ENCODE peak calls at places on chromosomes 12 and 14, in nine cellular contexts. H is hepatocyte, K is choroid plexus epithelial cell, W is astrocyte of the spinal cord, U is GM23338, F is esophagus squamous epithelium, E is transverse colon, X is MCF 10A, S is BE2C. T is an unnamed sample.

GRCh38 chr12:13173537-13173936 is 23.0 kb upstream of the EMP1 start:
- DNase-seq in X (peak; percentile 80), K (peak; percentile 94), W (peak; percentile 95), E (peak; percentile 41), F (no peak), U (no peak), S (no peak), H (peak; percentile 80), T (peak; percentile 85)

GRCh38 chr14:77099425-77100167 is 1.5 kb downstream of the CIPC start:
- DNase-seq in H (peak; percentile 66), S (no peak), F (no peak), X (peak; percentile 80), U (no peak), E (no peak), W (peak; percentile 71), K (peak; percentile 88), T (no peak)

GRCh38 chr12:6273931-6274687 is 36.4 kb upstream of the PLEKHG6 start:
- DNase-seq in F (no peak), K (no peak), H (no peak), E (no peak), W (no peak), X (no peak), S (no peak), U (peak; percentile 48), T (no peak)

GRCh38 chr12:117090816-117091711 is 8.2 kb downstream of the TESC start:
- DNase-seq in W (no peak), U (no peak), F (no peak), X (no peak), S (no peak), K (no peak), E (no peak), H (no peak), T (no peak)

GRCh38 chr12:3542911-3543310 is 51.9 kb downstream of the PRMT8 start:
- DNase-seq in F (no peak), S (no peak), X (peak; percentile 40), H (peak; percentile 26), E (no peak), K (peak; percentile 86), U (no peak), W (no peak), T (no peak)

GRCh38 chr14:68546839-68547238 is 246.0 kb downstream of the ZFP36L1 start:
- DNase-seq in H (no peak), X (peak; percentile 89), U (no peak), S (no peak), F (no peak), E (no peak), W (peak; percentile 69), K (peak; percentile 87), T (no peak)

GRCh38 chr14:71321556-71322315 is 414.5 kb downstream of the PCNX1 start:
- DNase-seq in E (no peak), S (no peak), H (peak; percentile 59), U (peak; percentile 89), K (peak; percentile 74), W (peak; percentile 69), F (no peak), X (peak; percentile 93), T (no peak)

GRCh38 chr14:103141117-103141796 is 18.0 kb downstream of the TNFAIP2 start:
- DNase-seq in W (no peak), U (peak; percentile 97), X (peak; percentile 77), H (peak; percentile 46), F (no peak), S (no peak), K (peak; percentile 61), E (peak; percentile 63), T (no peak)

GRCh38 chr12:26941251-26941650 is 3.0 kb downstream of the FGFR1OP2 start:
- DNase-seq in H (no peak), E (no peak), S (no peak), U (no peak), X (no peak), F (no peak), K (peak; percentile 23), W (no peak), T (no peak)

GRCh38 chr14:46999661-47000060 is 348.1 kb upstream of the RPL10L start:
- DNase-seq in H (no peak), K (no peak), X (no peak), S (no peak), W (no peak), E (no peak), F (no peak), U (no peak), T (no peak)

GRCh38 chr14:100294963-100295330 is 11.3 kb downstream of the SLC25A29 start:
- DNase-seq in E (no peak), K (no peak), U (no peak), W (no peak), S (no peak), F (no peak), X (no peak), H (no peak), T (no peak)

GRCh38 chr14:23409475-23409874 is 1.4 kb upstream of the MYH6 start:
- DNase-seq in F (no peak), H (no peak), X (no peak), S (no peak), K (no peak), U (no peak), E (no peak), W (no peak), T (no peak)

GRCh38 chr12:82174936-82175335 is 183.3 kb downstream of the CCDC59 start:
- DNase-seq in W (no peak), F (no peak), X (no peak), U (peak; percentile 14), K (no peak), E (no peak), S (no peak), H (no peak), T (no peak)

GRCh38 chr12:52305921-52306705 is 14.8 kb upstream of the KRT81 start:
- DNase-seq in H (no peak), U (peak; percentile 26), F (no peak), W (no peak), S (no peak), K (no peak), X (peak; percentile 37), E (no peak), T (no peak)
- TF ChIP-seq CTCF in H (peak; percentile 27), U (peak; percentile 43), F (peak; percentile 33), W (peak; percentile 36), S (peak; percentile 41), K (peak; percentile 47), X (peak; percentile 32), E (no peak), T (peak; percentile 44)

DNA sequence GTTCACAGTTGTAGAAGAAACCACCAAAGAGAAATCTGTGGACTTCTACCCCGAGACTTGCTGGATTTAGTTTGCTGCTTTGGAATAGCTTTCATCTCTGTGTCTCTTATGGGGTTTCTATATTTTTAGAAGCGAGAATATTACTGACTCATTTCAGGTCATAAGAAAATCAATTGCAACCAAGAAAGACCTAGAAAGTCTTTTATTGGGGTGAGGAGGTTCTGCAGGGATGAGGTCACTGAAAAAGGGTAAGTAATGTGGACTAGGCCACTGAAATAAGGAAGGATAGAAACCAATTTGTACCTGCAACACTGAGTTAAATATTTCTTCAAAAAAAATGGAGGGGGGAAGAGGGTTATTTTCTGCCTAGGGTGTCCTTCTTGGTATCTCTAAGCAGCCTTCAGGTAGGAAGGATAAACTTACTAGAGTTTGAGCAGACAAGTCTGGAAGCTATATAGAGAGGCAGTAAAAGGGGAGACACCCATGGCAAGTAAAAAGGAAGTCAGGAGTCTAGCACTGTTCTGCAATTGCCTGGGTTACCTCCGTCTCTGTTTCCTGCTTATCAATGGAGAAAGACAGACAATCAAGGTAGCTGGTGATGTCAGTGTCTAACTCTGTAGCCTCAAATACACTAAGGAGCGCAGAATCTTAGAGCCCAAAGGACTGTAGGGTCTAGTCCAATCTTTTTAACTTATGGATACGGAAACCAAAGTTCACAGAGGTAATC is 19.6 kb upstream of the KERA start:
- DNase-seq in F (no peak), E (no peak), X (no peak), W (no peak), H (no peak), S (no peak), U (no peak), K (no peak), T (no peak)
- TF ChIP-seq CTCF in F (no peak), E (no peak), X (no peak), W (no peak), H (no peak), S (no peak), U (no peak), K (no peak), T (no peak)

GRCh38 chr12:28963554-28963953 is 185.5 kb upstream of the FAR2 start:
- DNase-seq in H (peak; percentile 14), K (peak; percentile 76), W (peak; percentile 34), U (peak; percentile 64), F (no peak), X (peak; percentile 49), E (no peak), S (no peak), T (no peak)
- TF ChIP-seq CTCF in H (peak; percentile 43), K (peak; percentile 70), W (peak; percentile 43), U (peak; percentile 73), F (peak; percentile 28), X (peak; percentile 48), E (no peak), S (peak; percentile 68), T (no peak)

GRCh38 chr12:105329926-105330282 is 587 bp upstream of the C12orf75 start:
- DNase-seq in W (no peak), E (no peak), U (no peak), K (no peak), X (no peak), S (no peak), H (no peak), F (no peak), T (no peak)

GRCh38 chr12:105331805-105332251 is 1.3 kb downstream of the C12orf75 start:
- DNase-seq in U (peak; percentile 68), S (no peak), X (peak; percentile 52), W (peak; percentile 29), H (peak; percentile 21), E (peak; percentile 41), K (no peak), F (no peak), T (no peak)

GRCh38 chr12:105332925-105333324 is 2.4 kb downstream of the C12orf75 start:
- DNase-seq in K (no peak), X (no peak), S (no peak), F (no peak), W (no peak), U (no peak), E (no peak), H (no peak), T (no peak)

GRCh38 chr12:105330283-105330937 is at the start of gene C12orf75:
- DNase-seq in K (peak; percentile 69), S (peak; percentile 89), X (peak; percentile 59), E (peak; percentile 84), H (peak; percentile 90), U (peak; percentile 94), W (peak; percentile 77), F (peak; percentile 15), T (peak; percentile 46)

DNA sequence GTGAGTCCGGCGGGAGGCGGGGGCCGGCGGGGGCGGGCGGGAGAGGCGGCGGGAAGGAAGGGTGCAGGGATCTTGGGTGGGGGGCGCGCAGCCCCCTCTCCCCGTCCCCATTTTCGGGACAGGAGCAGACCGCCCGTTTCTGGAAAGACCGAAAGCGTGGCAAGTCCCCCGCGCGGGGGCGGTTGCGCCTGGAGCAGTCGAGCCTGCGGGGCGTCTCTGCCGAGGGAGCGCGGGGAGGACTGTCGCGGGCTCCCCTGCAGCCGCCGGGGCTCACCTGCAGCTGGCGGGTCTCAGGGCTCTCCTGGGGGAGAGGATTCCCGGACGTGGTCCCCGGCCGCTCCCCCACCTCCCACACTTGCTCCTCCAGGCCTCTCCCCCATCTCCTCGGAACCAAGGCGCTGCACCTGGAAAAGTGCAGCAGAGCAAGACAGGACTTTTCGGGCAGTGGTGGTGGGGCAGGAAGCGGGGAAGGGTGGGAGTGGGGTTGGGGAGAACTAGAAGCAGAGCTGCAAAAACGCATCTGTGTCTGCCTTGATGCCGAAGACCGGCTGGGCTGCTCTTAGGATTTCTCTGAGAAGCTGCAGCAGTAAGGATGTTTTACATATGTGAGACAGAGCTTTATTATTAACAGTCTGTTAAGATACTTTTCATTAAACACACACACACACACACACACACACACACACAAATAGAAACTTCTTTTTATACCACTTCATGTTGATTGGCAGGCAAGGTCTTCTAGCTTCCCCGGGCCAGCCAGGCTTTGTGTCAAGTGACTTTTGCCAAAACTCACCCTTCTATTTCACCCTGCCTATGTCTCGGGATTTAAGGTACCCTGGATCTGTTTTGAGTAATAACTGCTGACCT is 680 bp downstream of the C12orf75 start:
- DNase-seq in E (peak; percentile 27), W (peak; percentile 34), U (peak; percentile 36), S (peak; percentile 37), K (no peak), F (no peak), H (peak; percentile 68), X (peak; percentile 30), T (peak; percentile 45)
- TF ChIP-seq CTCF in E (no peak), W (no peak), U (peak; percentile 23), S (no peak), K (no peak), F (no peak), H (peak; percentile 25), X (no peak), T (no peak)

T was measured in CD14-positive monocyte.